ENCODE peak calls at places on chromosomes 4 and X, in eight cellular contexts. H is cerebellar nuclear complex; M is NCI-H748 treated with DMSO at 0.1 percent for 48 hours; D is GM04504; A is fibroblast of lung; O is NCI-H1105; Q is stimulated activated CD4-positive, alpha-beta T cell treated with anti-CD3 and anti-CD28 coated beads, Interleukin-1b, Interleukin-23, amount 100 ng/mL, for 48 hours; P is non-pigmented ciliary epithelial cell. F is an unnamed sample.

GRCh38 chrX:10554612-10555270 is 65.6 kb downstream of the MID1 start:
- DNase-seq in O (no peak), D (no peak), P (no peak), Q (no peak), M (no peak), A (no peak), H (no peak), F (no peak)

GRCh38 chr4:40448875-40449274 is 113.7 kb downstream of the CHRNA9 start:
- DNase-seq in O (no peak), P (no peak), A (no peak), H (no peak), Q (no peak), M (no peak), D (no peak), F (no peak)

GRCh38 chr4:57090099-57090498 is 20.1 kb downstream of the IGFBP7 start:
- DNase-seq in O (no peak), A (no peak), H (no peak), Q (no peak), D (no peak), M (no peak), P (no peak), F (no peak)

GRCh38 chrX:112851806-112852205 is 11.2 kb upstream of the AMOT start:
- DNase-seq in M (no peak), Q (no peak), P (no peak), D (no peak), O (no peak), H (no peak), A (peak), F (no peak)

GRCh38 chrX:82335772-82336171 is 1133.9 kb downstream of the SH3BGRL start:
- DNase-seq in A (no peak), Q (no peak), P (no peak), D (no peak), M (no peak), H (no peak), O (no peak), F (no peak)

GRCh38 chr4:110211007-110211769 is 12.8 kb upstream of the ELOVL6 start:
- DNase-seq in M (no peak), D (peak), Q (no peak), A (peak), O (no peak), H (no peak), P (no peak), F (no peak)

GRCh38 chr4:142846105-142846728 is at the start of gene INPP4B:
- DNase-seq in M (peak), O (peak), H (no peak), D (no peak), P (peak), A (peak), Q (peak), F (no peak)

GRCh38 chrX:97756879-97757278 is 873.2 kb downstream of the RPA4 start:
- DNase-seq in P (no peak), A (no peak), O (no peak), H (no peak), Q (no peak), D (no peak), M (no peak), F (no peak)

GRCh38 chr4:42630908-42631307 is 26.0 kb downstream of the ATP8A1 start:
- DNase-seq in P (no peak), H (no peak), M (no peak), Q (no peak), D (no peak), A (no peak), O (no peak), F (no peak)

F was measured in CMK.